ENCODE peak calls at places on chromosomes 6 and 20, in seven cellular contexts. V is stimulated activated CD4-positive, alpha-beta T cell treated with anti-CD3 and anti-CD28 coated beads, Interleukin-15, amount 100 ng/mL, for 24 hours; W is amniotic stem cell; Q is central memory CD4-positive, alpha-beta T cell; J is posterior vena cava; B is T1000; E is T-cell. A is an unnamed sample.

GRCh38 chr6:19289408-19289967 is 547.7 kb upstream of the ID4 start:
- DNase-seq in V (no peak), W (no peak), Q (no peak), J (no peak), B (no peak), E (no peak), A (no peak)

GRCh38 chr20:63023836-63024571 is 17.2 kb upstream of the BHLHE23 start:
- DNase-seq in V (no peak), W (no peak), Q (no peak), J (peak), B (no peak), E (no peak), A (no peak)

GRCh38 chr6:148835920-148836441 is 89.2 kb downstream of the UST start:
- DNase-seq in V (peak), W (peak), Q (no peak), J (no peak), B (no peak), E (no peak), A (no peak)

GRCh38 chr6:130366011-130366963 is at the start of gene TMEM200A:
- DNase-seq in V (peak), W (peak), Q (peak), J (peak), B (peak), E (no peak), A (no peak)

GRCh38 chr20:62381202-62381797 is 5.6 kb upstream of the RPS21 start:
- DNase-seq in V (no peak), W (peak), Q (no peak), J (no peak), B (no peak), E (no peak), A (no peak)

GRCh38 chr6:152723398-152723797 is 25.7 kb downstream of the MYCT1 start:
- DNase-seq in V (no peak), W (no peak), Q (no peak), J (no peak), B (no peak), E (no peak), A (no peak)

GRCh38 chr20:62762376-62762775 is 33.9 kb upstream of the MRGBP start:
- DNase-seq in V (no peak), W (no peak), Q (no peak), J (peak), B (no peak), E (no peak), A (no peak)

GRCh38 chr20:63653041-63653973 is at the start of gene STMN3:
- DNase-seq in V (peak), W (peak), Q (peak), J (peak), B (peak), E (peak), A (peak)

GRCh38 chr6:149046164-149046821 is 271.2 kb upstream of the TAB2 start:
- DNase-seq in V (no peak), W (no peak), Q (no peak), J (no peak), B (no peak), E (no peak), A (peak)

GRCh38 chr6:109939654-109940053 is 38.5 kb upstream of the GPR6 start:
- DNase-seq in V (no peak), W (no peak), Q (no peak), J (no peak), B (no peak), E (no peak), A (no peak)

GRCh38 chr6:133705071-133705470 is 183.8 kb upstream of the TCF21 start:
- DNase-seq in V (no peak), W (peak), Q (no peak), J (no peak), B (no peak), E (no peak), A (no peak)

GRCh38 chr6:119077643-119078448 is 618 bp downstream of the FAM184A start:
- DNase-seq in V (peak), W (no peak), Q (peak), J (no peak), B (peak), E (peak), A (peak)

GRCh38 chr6:122620428-122620827 is 10.2 kb downstream of the PKIB start:
- DNase-seq in V (no peak), W (no peak), Q (no peak), J (no peak), B (no peak), E (no peak), A (no peak)

GRCh38 chr20:51189814-51190782 is 167.2 kb upstream of the KCNG1 start:
- DNase-seq in V (no peak), W (no peak), Q (no peak), J (no peak), B (no peak), E (no peak), A (peak)

GRCh38 chr6:81962198-81962597 is 209.7 kb upstream of the TENT5A start:
- DNase-seq in V (no peak), W (no peak), Q (no peak), J (no peak), B (no peak), E (no peak), A (no peak)

GRCh38 chr6:49551126-49551865 is 828 bp downstream of the C6orf141 start:
- DNase-seq in V (peak), W (no peak), Q (no peak), J (no peak), B (no peak), E (no peak), A (no peak)

GRCh38 chr20:20303742-20304141 is 64.2 kb upstream of the INSM1 start:
- DNase-seq in V (no peak), W (no peak), Q (no peak), J (no peak), B (no peak), E (no peak), A (no peak)

GRCh38 chr6:83270971-83271714 is 78.0 kb downstream of the RWDD2A start:
- DNase-seq in V (no peak), W (peak), Q (no peak), J (no peak), B (no peak), E (no peak), A (no peak)

GRCh38 chr6:1524040-1524480 is 85.7 kb upstream of the FOXC1 start:
- DNase-seq in V (peak), W (no peak), Q (peak), J (peak), B (no peak), E (peak), A (peak)

GRCh38 chr6:36323062-36323461 is 13.6 kb downstream of the BNIP5 start:
- DNase-seq in V (no peak), W (no peak), Q (no peak), J (no peak), B (no peak), E (no peak), A (no peak)

GRCh38 chr6:149963462-149964242 is at the start of gene ULBP1:
- DNase-seq in V (peak), W (no peak), Q (peak), J (peak), B (peak), E (peak), A (peak)

GRCh38 chr20:38299963-38300362 is 4.0 kb upstream of the BPI start:
- DNase-seq in V (no peak), W (no peak), Q (no peak), J (no peak), B (no peak), E (no peak), A (no peak)

GRCh38 chr6:150025201-150025917 is at the start of gene RAET1L:
- DNase-seq in V (peak), W (peak), Q (no peak), J (peak), B (peak), E (no peak), A (no peak)

GRCh38 chr6:31479151-31479932 is 18.6 kb upstream of the MICB start:
- DNase-seq in V (no peak), W (no peak), Q (no peak), J (no peak), B (no peak), E (no peak), A (no peak)

GRCh38 chr6:73644030-73644429 is 9.8 kb downstream of the SLC17A5 start:
- DNase-seq in V (no peak), W (no peak), Q (no peak), J (no peak), B (no peak), E (no peak), A (no peak)

GRCh38 chr20:59403261-59403961 is 103.0 kb downstream of the EDN3 start:
- DNase-seq in V (peak), W (no peak), Q (peak), J (peak), B (no peak), E (peak), A (peak)

GRCh38 chr6:42236680-42237473 is 19.2 kb upstream of the MRPS10 start:
- DNase-seq in V (no peak), W (no peak), Q (no peak), J (no peak), B (no peak), E (no peak), A (no peak)

GRCh38 chr6:87257565-87257964 is 64.8 kb upstream of the SMIM8 start:
- DNase-seq in V (no peak), W (no peak), Q (no peak), J (no peak), B (no peak), E (no peak), A (no peak)

GRCh38 chr6:116326392-116326717 is 44.4 kb upstream of the DSE start:
- DNase-seq in V (no peak), W (no peak), Q (no peak), J (no peak), B (no peak), E (no peak), A (no peak)

GRCh38 chr6:156719720-156720563 is 57.2 kb upstream of the ARID1B start:
- DNase-seq in V (peak), W (peak), Q (peak), J (peak), B (peak), E (peak), A (peak)

GRCh38 chr6:99333068-99333467 is 16.4 kb downstream of the FAXC start:
- DNase-seq in V (no peak), W (no peak), Q (no peak), J (no peak), B (no peak), E (no peak), A (no peak)

GRCh38 chr6:158396136-158396535 is 83.9 kb downstream of the TULP4 start:
- DNase-seq in V (no peak), W (no peak), Q (no peak), J (no peak), B (no peak), E (no peak), A (no peak)

GRCh38 chr6:158642097-158642601 is 2.4 kb downstream of the DYNLT1 start:
- DNase-seq in V (no peak), W (peak), Q (no peak), J (no peak), B (peak), E (no peak), A (no peak)

GRCh38 chr6:89087881-89088280 is 7.3 kb downstream of the PNRC1 start:
- DNase-seq in V (no peak), W (no peak), Q (no peak), J (no peak), B (no peak), E (no peak), A (no peak)